ENCODE peak calls at places on chromosome 2, in ten cellular contexts. One of them, this sample, is unnamed. For H3K4me1 and H3K36me3, the result is how much of the 10 kb centered on the place peaks cover.

GRCh38 chr2:108199726-108200125 is 40.0 kb upstream of the SULT1C3 start:
- DNase-seq in naive thymus-derived CD4-positive, alpha-beta T cell: no peak
- DNase-seq in endothelial cell of umbilical vein: no peak
- DNase-seq in tibial nerve: no peak
- DNase-seq in adrenal gland: no peak
- DNase-seq in aorta: no peak
- DNase-seq in body of pancreas: no peak
- DNase-seq in endodermal cell: no peak
- DNase-seq in small intestine: no peak
- DNase-seq in uterus: no peak
- DNase-seq in this sample: no peak

GRCh38 chr2:102664439-102665042 is 45.2 kb downstream of the SLC9A2 start:
- DNase-seq in naive thymus-derived CD4-positive, alpha-beta T cell: no peak
- DNase-seq in endothelial cell of umbilical vein: no peak
- DNase-seq in tibial nerve: no peak
- DNase-seq in adrenal gland: no peak
- DNase-seq in aorta: no peak
- DNase-seq in body of pancreas: no peak
- DNase-seq in endodermal cell: no peak
- DNase-seq in small intestine: peak
- DNase-seq in uterus: no peak
- DNase-seq in this sample: peak

GRCh38 chr2:30382995-30383394 is 64.1 kb upstream of the LCLAT1 start:
- DNase-seq in naive thymus-derived CD4-positive, alpha-beta T cell: no peak
- DNase-seq in endothelial cell of umbilical vein: no peak
- DNase-seq in tibial nerve: no peak
- DNase-seq in adrenal gland: no peak
- DNase-seq in aorta: no peak
- DNase-seq in body of pancreas: no peak
- DNase-seq in endodermal cell: no peak
- DNase-seq in small intestine: no peak
- DNase-seq in uterus: no peak
- DNase-seq in this sample: no peak

GRCh38 chr2:238938460-238939055 is 90.7 kb downstream of the TWIST2 start:
- DNase-seq in naive thymus-derived CD4-positive, alpha-beta T cell: no peak
- DNase-seq in endothelial cell of umbilical vein: no peak
- DNase-seq in tibial nerve: peak
- DNase-seq in adrenal gland: peak
- DNase-seq in aorta: peak
- DNase-seq in body of pancreas: peak
- DNase-seq in endodermal cell: no peak
- DNase-seq in small intestine: peak
- DNase-seq in uterus: peak
- DNase-seq in this sample: peak

GRCh38 chr2:201971516-201972228 is 62.0 kb upstream of the FZD7 start:
- DNase-seq in naive thymus-derived CD4-positive, alpha-beta T cell: no peak
- DNase-seq in endothelial cell of umbilical vein: no peak
- DNase-seq in tibial nerve: no peak
- DNase-seq in adrenal gland: no peak
- DNase-seq in aorta: no peak
- DNase-seq in body of pancreas: no peak
- DNase-seq in endodermal cell: no peak
- DNase-seq in small intestine: no peak
- DNase-seq in uterus: no peak
- DNase-seq in this sample: peak

GRCh38 chr2:128026422-128027277 is 1.2 kb downstream of the SAP130 start:
- DNase-seq in naive thymus-derived CD4-positive, alpha-beta T cell: no peak
- DNase-seq in endothelial cell of umbilical vein: peak
- DNase-seq in tibial nerve: peak
- DNase-seq in adrenal gland: no peak
- DNase-seq in aorta: no peak
- DNase-seq in body of pancreas: no peak
- DNase-seq in endodermal cell: no peak
- DNase-seq in small intestine: peak
- DNase-seq in uterus: no peak
- DNase-seq in this sample: peak

GRCh38 chr2:226398580-226398979 is 401.0 kb downstream of the IRS1 start:
- DNase-seq in naive thymus-derived CD4-positive, alpha-beta T cell: no peak
- DNase-seq in endothelial cell of umbilical vein: no peak
- DNase-seq in tibial nerve: no peak
- DNase-seq in adrenal gland: no peak
- DNase-seq in aorta: no peak
- DNase-seq in body of pancreas: no peak
- DNase-seq in endodermal cell: no peak
- DNase-seq in small intestine: no peak
- DNase-seq in uterus: no peak
- DNase-seq in this sample: peak

GRCh38 chr2:230757476-230757875 is 44.8 kb downstream of the CAB39 start:
- DNase-seq in naive thymus-derived CD4-positive, alpha-beta T cell: no peak
- DNase-seq in endothelial cell of umbilical vein: peak
- DNase-seq in tibial nerve: no peak
- DNase-seq in adrenal gland: no peak
- DNase-seq in aorta: no peak
- DNase-seq in body of pancreas: no peak
- DNase-seq in endodermal cell: no peak
- DNase-seq in small intestine: no peak
- DNase-seq in uterus: no peak
- DNase-seq in this sample: peak

GRCh38 chr2:137107925-137108324 is 342.6 kb downstream of the THSD7B start:
- DNase-seq in naive thymus-derived CD4-positive, alpha-beta T cell: no peak
- DNase-seq in endothelial cell of umbilical vein: no peak
- DNase-seq in tibial nerve: no peak
- DNase-seq in adrenal gland: no peak
- DNase-seq in aorta: no peak
- DNase-seq in body of pancreas: no peak
- DNase-seq in endodermal cell: no peak
- DNase-seq in small intestine: no peak
- DNase-seq in uterus: no peak
- DNase-seq in this sample: no peak

GRCh38 chr2:11576398-11576797 is 42.6 kb downstream of the GREB1 start:
- DNase-seq in naive thymus-derived CD4-positive, alpha-beta T cell: no peak
- DNase-seq in endothelial cell of umbilical vein: no peak
- DNase-seq in tibial nerve: no peak
- DNase-seq in adrenal gland: no peak
- DNase-seq in aorta: peak
- DNase-seq in body of pancreas: no peak
- DNase-seq in endodermal cell: no peak
- DNase-seq in small intestine: no peak
- DNase-seq in uterus: no peak
- DNase-seq in this sample: no peak

GRCh38 chr2:42196403-42197267 is 27.5 kb downstream of the EML4 start:
- DNase-seq in naive thymus-derived CD4-positive, alpha-beta T cell: peak
- DNase-seq in endothelial cell of umbilical vein: peak
- DNase-seq in tibial nerve: peak
- DNase-seq in adrenal gland: peak
- DNase-seq in aorta: no peak
- DNase-seq in body of pancreas: peak
- DNase-seq in endodermal cell: peak
- DNase-seq in small intestine: peak
- DNase-seq in uterus: no peak
- DNase-seq in this sample: peak
- H3K4me1 ChIP-seq in naive thymus-derived CD4-positive, alpha-beta T cell: under half
- H3K4me1 ChIP-seq in endothelial cell of umbilical vein: under half
- H3K4me1 ChIP-seq in tibial nerve: under half
- H3K4me1 ChIP-seq in adrenal gland: half or more
- H3K4me1 ChIP-seq in aorta: under half
- H3K4me1 ChIP-seq in body of pancreas: half or more
- H3K4me1 ChIP-seq in endodermal cell: under half
- H3K4me1 ChIP-seq in small intestine: under half
- H3K4me1 ChIP-seq in uterus: under half
- H3K4me1 ChIP-seq in this sample: under half

DNA sequence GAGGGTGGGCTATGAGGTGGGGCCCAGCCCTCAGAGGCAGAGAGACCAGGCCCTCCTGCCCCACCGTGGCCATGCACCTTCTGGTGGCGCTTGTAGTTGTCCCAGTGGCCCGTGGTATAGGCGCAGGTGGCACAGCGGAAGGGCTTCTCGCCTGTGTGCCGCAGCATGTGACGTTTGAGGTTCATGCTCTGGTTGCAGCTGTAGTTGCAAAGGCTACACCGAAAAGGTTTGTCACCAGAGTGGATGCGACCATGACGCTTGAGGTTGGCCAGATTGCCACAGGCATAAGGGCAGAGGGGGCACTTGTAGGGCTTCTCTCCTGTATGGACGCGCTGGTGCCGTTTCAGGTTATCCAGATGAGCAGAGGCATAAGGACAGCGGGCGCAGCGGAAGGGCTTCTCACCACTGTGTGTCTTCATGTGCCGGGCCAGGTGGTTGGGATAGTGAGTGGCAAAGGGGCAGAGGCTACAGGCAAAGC is 2.9 kb downstream of the ZNF513 start:
- DNase-seq in naive thymus-derived CD4-positive, alpha-beta T cell: no peak
- DNase-seq in endothelial cell of umbilical vein: no peak
- DNase-seq in tibial nerve: no peak
- DNase-seq in adrenal gland: no peak
- DNase-seq in aorta: no peak
- DNase-seq in body of pancreas: no peak
- DNase-seq in endodermal cell: no peak
- DNase-seq in small intestine: no peak
- DNase-seq in uterus: no peak
- DNase-seq in this sample: no peak
- H3K36me3 ChIP-seq in naive thymus-derived CD4-positive, alpha-beta T cell: half or more
- H3K36me3 ChIP-seq in endothelial cell of umbilical vein: under half
- H3K36me3 ChIP-seq in tibial nerve: under half
- H3K36me3 ChIP-seq in adrenal gland: under half
- H3K36me3 ChIP-seq in aorta: under half
- H3K36me3 ChIP-seq in body of pancreas: under half
- H3K36me3 ChIP-seq in endodermal cell: half or more
- H3K36me3 ChIP-seq in small intestine: under half
- H3K36me3 ChIP-seq in uterus: under half
- H3K36me3 ChIP-seq in this sample: half or more

DNA sequence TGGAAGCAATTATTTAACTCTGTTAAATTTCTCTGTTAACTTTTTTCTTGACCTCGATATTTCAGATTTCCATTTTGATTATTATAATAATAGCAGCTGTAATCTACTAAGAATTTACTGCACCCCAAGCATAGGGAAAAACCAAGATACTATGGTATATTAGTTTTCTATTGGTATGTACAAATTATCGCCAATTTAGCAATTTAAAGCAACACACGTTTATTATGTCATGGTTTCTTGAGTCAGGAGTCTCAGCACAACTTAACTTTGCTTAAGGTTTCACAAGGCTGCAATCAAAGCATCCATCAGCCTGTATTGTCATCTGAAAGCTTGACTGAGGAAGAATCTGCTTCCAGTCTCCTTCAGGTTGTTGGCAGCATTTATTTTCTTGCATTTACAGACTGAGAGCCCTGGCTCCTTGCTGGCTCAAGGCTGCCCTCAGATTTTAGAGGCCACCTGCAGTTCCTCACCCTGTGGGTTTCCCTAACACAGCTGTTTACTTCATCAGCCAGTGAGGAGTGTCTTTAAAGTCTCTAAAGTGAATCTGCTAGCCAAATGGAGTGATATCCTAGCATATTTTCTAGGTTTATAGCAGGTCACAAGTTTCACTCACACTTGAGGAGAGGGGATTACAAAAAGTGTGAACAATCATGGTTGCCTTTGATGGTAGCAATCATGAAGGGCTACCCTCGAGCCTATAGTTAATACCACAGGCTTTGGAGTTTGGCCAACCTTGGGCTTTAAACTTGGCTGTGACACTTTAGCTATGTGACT is 4.4 kb upstream of the VPS54 start:
- DNase-seq in naive thymus-derived CD4-positive, alpha-beta T cell: no peak
- DNase-seq in endothelial cell of umbilical vein: no peak
- DNase-seq in tibial nerve: no peak
- DNase-seq in adrenal gland: no peak
- DNase-seq in aorta: no peak
- DNase-seq in body of pancreas: no peak
- DNase-seq in endodermal cell: peak
- DNase-seq in small intestine: peak
- DNase-seq in uterus: no peak
- DNase-seq in this sample: no peak
- H3K4me1 ChIP-seq in naive thymus-derived CD4-positive, alpha-beta T cell: under half
- H3K4me1 ChIP-seq in endothelial cell of umbilical vein: under half
- H3K4me1 ChIP-seq in tibial nerve: under half
- H3K4me1 ChIP-seq in adrenal gland: under half
- H3K4me1 ChIP-seq in aorta: under half
- H3K4me1 ChIP-seq in body of pancreas: under half
- H3K4me1 ChIP-seq in endodermal cell: under half
- H3K4me1 ChIP-seq in small intestine: under half
- H3K4me1 ChIP-seq in uterus: under half
- H3K4me1 ChIP-seq in this sample: under half

GRCh38 chr2:44342854-44343253 is 18.4 kb downstream of the PREPL start:
- DNase-seq in naive thymus-derived CD4-positive, alpha-beta T cell: peak
- DNase-seq in endothelial cell of umbilical vein: peak
- DNase-seq in tibial nerve: no peak
- DNase-seq in adrenal gland: no peak
- DNase-seq in aorta: no peak
- DNase-seq in body of pancreas: peak
- DNase-seq in endodermal cell: no peak
- DNase-seq in small intestine: peak
- DNase-seq in uterus: no peak
- DNase-seq in this sample: no peak
- H3K36me3 ChIP-seq in naive thymus-derived CD4-positive, alpha-beta T cell: under half
- H3K36me3 ChIP-seq in endothelial cell of umbilical vein: under half
- H3K36me3 ChIP-seq in tibial nerve: under half
- H3K36me3 ChIP-seq in adrenal gland: under half
- H3K36me3 ChIP-seq in aorta: under half
- H3K36me3 ChIP-seq in body of pancreas: under half
- H3K36me3 ChIP-seq in endodermal cell: under half
- H3K36me3 ChIP-seq in small intestine: under half
- H3K36me3 ChIP-seq in uterus: under half
- H3K36me3 ChIP-seq in this sample: half or more

This sample was measured in adipocyte.